ENCODE peak calls at places on chromosomes 5 and 9, in five cellular contexts. Y, O, G, F and L are unnamed samples.

GRCh38 chr5:57532513-57533497 is 50.2 kb upstream of the ACTBL2 start:
- DNase-seq in Y (no peak), O (no peak), G (no peak), F (no peak), L (no peak)

GRCh38 chr5:148780711-148781110 is 45.7 kb upstream of the ADRB2 start:
- DNase-seq in Y (no peak), O (peak), G (no peak), F (no peak), L (no peak)

GRCh38 chr5:111737716-111738115 is 19.3 kb downstream of the NREP start:
- DNase-seq in Y (no peak), O (no peak), G (no peak), F (no peak), L (no peak)

GRCh38 chr5:120413706-120414105 is 50.4 kb upstream of the PRR16 start:
- DNase-seq in Y (no peak), O (no peak), G (no peak), F (no peak), L (no peak)

GRCh38 chr5:108681079-108681921 is 66.4 kb upstream of the FER start:
- DNase-seq in Y (peak), O (peak), G (no peak), F (no peak), L (peak)

GRCh38 chr5:127863610-127864395 is 160.6 kb downstream of the CCDC192 start:
- DNase-seq in Y (no peak), O (no peak), G (no peak), F (no peak), L (no peak)

GRCh38 chr5:100771181-100771580 is 131.9 kb downstream of the ST8SIA4 start:
- DNase-seq in Y (no peak), O (no peak), G (no peak), F (no peak), L (peak)

GRCh38 chr5:77367733-77368132 is 124.4 kb downstream of the WDR41 start:
- DNase-seq in Y (no peak), O (no peak), G (no peak), F (no peak), L (no peak)

GRCh38 chr5:142106061-142106460 is 2.5 kb upstream of the NDFIP1 start:
- DNase-seq in Y (no peak), O (no peak), G (no peak), F (no peak), L (no peak)

GRCh38 chr5:143759368-143760136 is 52.4 kb upstream of the HMHB1 start:
- DNase-seq in Y (no peak), O (no peak), G (no peak), F (no peak), L (peak)

GRCh38 chr5:139745800-139746690 is 49.6 kb upstream of the PSD2 start:
- DNase-seq in Y (peak), O (peak), G (peak), F (peak), L (peak)

GRCh38 chr9:137619240-137620090 is 660 bp downstream of the EHMT1 start:
- DNase-seq in Y (peak), O (peak), G (peak), F (no peak), L (peak)

GRCh38 chr9:3497406-3497805 is 28.4 kb downstream of the RFX3 start:
- DNase-seq in Y (no peak), O (no peak), G (no peak), F (no peak), L (no peak)

GRCh38 chr9:14782652-14783051 is 60.1 kb upstream of the CER1 start:
- DNase-seq in Y (no peak), O (no peak), G (no peak), F (no peak), L (no peak)

GRCh38 chr5:177447611-177448243 is 1.1 kb downstream of the PRR7 start:
- DNase-seq in Y (no peak), O (peak), G (no peak), F (peak), L (no peak)

GRCh38 chr9:121826711-121827110 is 175.3 kb downstream of the DAB2IP start:
- DNase-seq in Y (no peak), O (no peak), G (no peak), F (no peak), L (no peak)

GRCh38 chr9:72529531-72529930 is 8.1 kb downstream of the TMC1 start:
- DNase-seq in Y (no peak), O (no peak), G (no peak), F (no peak), L (no peak)